ENCODE peak calls at places on chromosome 16, in five cellular contexts. A, N, R, J and Q are unnamed samples.

GRCh38 chr16:54347961-54348360 is 61.4 kb upstream of the IRX3 start:
- DNase-seq in R (no peak), A (no peak), J (no peak), N (no peak), Q (no peak)

GRCh38 chr16:55155815-55156214 is 168.2 kb upstream of the IRX6 start:
- DNase-seq in N (no peak), J (no peak), R (no peak), A (no peak), Q (no peak)

GRCh38 chr16:55543470-55543869 is 23.0 kb upstream of the CAPNS2 start:
- DNase-seq in J (no peak), N (no peak), A (peak; percentile 66), R (peak; percentile 66), Q (no peak)

GRCh38 chr16:85593503-85594195 is 19.5 kb upstream of the GSE1 start:
- DNase-seq in A (no peak), J (peak; percentile 78), N (no peak), R (no peak), Q (no peak)

GRCh38 chr16:1761751-1762150 is 9.6 kb downstream of the NME3 start:
- DNase-seq in N (no peak), R (no peak), J (no peak), A (no peak), Q (no peak)

GRCh38 chr16:65415460-65415859 is 293.6 kb upstream of the CDH11 start:
- DNase-seq in J (no peak), N (no peak), R (peak; percentile 28), A (peak; percentile 10), Q (no peak)

GRCh38 chr16:75263963-75264445 is 12.6 kb upstream of the BCAR1 start:
- DNase-seq in A (peak; percentile 75), N (no peak), J (no peak), R (no peak), Q (no peak)

GRCh38 chr16:67000384-67001158 is 12.2 kb downstream of the CES4A start:
- DNase-seq in A (peak; percentile 52), J (peak; percentile 72), N (no peak), R (no peak), Q (no peak)

GRCh38 chr16:30184430-30185140 is 1.2 kb downstream of the CORO1A start:
- DNase-seq in A (no peak), N (no peak), R (no peak), J (peak; percentile 10), Q (no peak)

GRCh38 chr16:78607022-78607421 is 507.6 kb downstream of the WWOX start:
- DNase-seq in J (no peak), A (no peak), N (no peak), R (no peak), Q (no peak)

GRCh38 chr16:29899516-29900101 is at the start of gene SEZ6L2:
- DNase-seq in J (peak; percentile 94), A (peak; percentile 95), N (peak; percentile 85), R (peak; percentile 87), Q (peak; percentile 76)

GRCh38 chr16:50310308-50311133 is 44.2 kb downstream of the ADCY7 start:
- DNase-seq in J (no peak), R (no peak), A (no peak), N (no peak), Q (no peak)

GRCh38 chr16:82194076-82194475 is 24.1 kb upstream of the MPHOSPH6 start:
- DNase-seq in N (no peak), J (no peak), R (no peak), A (no peak), Q (no peak)

GRCh38 chr16:71746442-71747046 is 22.0 kb upstream of the PHLPP2 start:
- DNase-seq in R (peak; percentile 10), A (peak; percentile 67), J (peak; percentile 47), N (peak; percentile 13), Q (no peak)

GRCh38 chr16:677306-678190 is 2.1 kb downstream of the RHBDL1 start:
- DNase-seq in J (no peak), A (no peak), R (no peak), N (no peak), Q (no peak)

GRCh38 chr16:48613061-48613957 is 3.3 kb upstream of the N4BP1 start:
- DNase-seq in A (peak; percentile 49), J (no peak), R (no peak), N (no peak), Q (no peak)

GRCh38 chr16:15856901-15857778 is at the start of gene MYH11:
- DNase-seq in A (peak; percentile 22), R (no peak), N (no peak), J (no peak), Q (no peak)

GRCh38 chr16:4765511-4766474 is 1.2 kb downstream of the ZNF500 start:
- DNase-seq in R (no peak), J (no peak), N (no peak), A (peak; percentile 17), Q (no peak)

DNA sequence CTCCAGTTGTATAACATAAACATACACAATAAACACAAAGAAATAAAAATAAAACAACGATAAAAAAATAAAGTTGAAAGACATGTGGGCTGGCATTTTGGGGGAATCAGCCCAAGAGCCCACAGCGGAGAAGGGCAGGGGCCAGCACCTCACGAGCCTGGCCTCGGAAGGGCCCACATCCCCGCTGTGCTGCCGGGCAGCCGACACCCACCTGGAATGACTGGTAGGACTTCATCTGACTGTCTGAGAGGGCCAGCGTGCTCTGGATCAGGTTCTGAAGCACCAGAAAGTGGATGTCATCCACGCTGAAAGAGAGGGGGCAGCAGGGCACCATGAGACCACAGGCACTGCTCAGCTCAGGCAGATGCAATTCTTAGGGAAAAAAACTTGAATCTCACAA is 73.5 kb downstream of the GTF3C1 start:
- DNase-seq in J (no peak), A (no peak), R (no peak), N (no peak), Q (no peak)
- H3K4me3 ChIP-seq in J (no peak overlapping the region), A (no peak overlapping the region), R (no peak overlapping the region), N (no peak overlapping the region), Q (no peak overlapping the region)

GRCh38 chr16:3389663-3390338 is 11.0 kb downstream of the ZSCAN32 start:
- DNase-seq in N (no peak), J (no peak), R (no peak), A (no peak), Q (no peak)
- H3K4me3 ChIP-seq in N (no peak overlapping the region), J (no peak overlapping the region), R (no peak overlapping the region), A (no peak overlapping the region), Q (no peak overlapping the region)

GRCh38 chr16:11670171-11671131 is 2.2 kb downstream of the SNN start:
- DNase-seq in R (no peak), N (no peak), A (peak; percentile 29), J (no peak), Q (no peak)
- H3K4me3 ChIP-seq in R (no peak overlapping the region), N (no peak overlapping the region), A (no peak overlapping the region), J (no peak overlapping the region), Q (no peak overlapping the region)

GRCh38 chr16:84084570-84085270 is 32.0 kb downstream of the MBTPS1 start:
- DNase-seq in R (peak; percentile 51), N (peak; percentile 67), J (peak; percentile 82), A (peak; percentile 71), Q (peak; percentile 57)
- H3K4me3 ChIP-seq in R (no peak overlapping the region), N (no peak overlapping the region), J (no peak overlapping the region), A (no peak overlapping the region), Q (no peak overlapping the region)

GRCh38 chr16:80369559-80369958 is 171.2 kb upstream of the DYNLRB2 start:
- DNase-seq in A (peak; percentile 78), R (peak; percentile 73), N (no peak), J (peak; percentile 12), Q (no peak)
- H3K4me3 ChIP-seq in A (no peak overlapping the region), R (no peak overlapping the region), N (no peak overlapping the region), J (no peak overlapping the region), Q (no peak overlapping the region)

GRCh38 chr16:89052824-89053724 is 40.6 kb upstream of the ACSF3 start:
- DNase-seq in J (peak; percentile 69), R (peak; percentile 17), A (peak; percentile 49), N (no peak), Q (no peak)
- H3K4me3 ChIP-seq in J (peak overlapping the region; percentile 20), R (peak overlapping the region; percentile 19), A (peak overlapping the region; percentile 56), N (no peak overlapping the region), Q (peak overlapping the region; percentile 43)

GRCh38 chr16:68790130-68790761 is 53.1 kb upstream of the TANGO6 start:
- DNase-seq in R (peak; percentile 69), N (no peak), A (peak; percentile 78), J (no peak), Q (no peak)
- H3K4me3 ChIP-seq in R (no peak overlapping the region), N (no peak overlapping the region), A (peak overlapping the region; percentile 33), J (no peak overlapping the region), Q (no peak overlapping the region)

DNA sequence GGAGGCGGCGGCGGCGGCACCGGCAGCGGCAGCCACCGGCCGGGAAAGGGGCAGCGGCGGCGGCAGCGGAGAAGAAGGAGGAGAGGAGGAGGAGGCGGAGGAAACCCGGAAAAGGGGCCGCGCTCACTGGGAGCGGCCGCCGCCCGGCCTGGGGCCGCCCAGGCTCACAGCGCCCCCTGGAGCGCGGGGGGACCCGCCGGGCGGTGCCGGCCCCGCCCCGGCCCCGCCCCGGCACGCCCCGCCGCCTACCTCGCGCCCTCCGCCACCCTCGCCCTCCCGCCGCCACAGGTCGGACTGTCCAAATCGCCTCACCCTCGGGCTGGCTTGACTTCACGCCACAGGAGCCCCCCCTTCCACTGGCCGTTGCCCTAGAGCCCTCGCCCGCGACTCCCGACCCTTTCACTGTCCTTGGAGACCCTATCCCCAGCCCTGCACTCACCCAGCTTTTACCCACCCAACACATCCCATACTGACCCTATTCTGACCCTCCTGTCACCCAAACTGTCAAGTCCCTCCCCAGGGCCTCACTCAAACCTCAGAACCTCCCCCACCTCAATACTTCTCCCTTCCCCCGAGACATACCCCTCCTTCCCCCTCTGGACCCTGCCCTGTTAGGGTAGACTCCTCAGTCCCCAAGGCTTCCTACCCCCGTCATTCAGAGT is at the start of gene CSNK2A2:
- DNase-seq in R (peak; percentile 32), J (peak; percentile 84), N (no peak), A (peak; percentile 86), Q (no peak)
- H3K4me3 ChIP-seq in R (peak within 1 kb of the TSS; percentile 53), J (peak within 1 kb of the TSS; percentile 64), N (peak within 1 kb of the TSS; percentile 81), A (peak within 1 kb of the TSS; percentile 95), Q (peak within 1 kb of the TSS; percentile 78)

DNA sequence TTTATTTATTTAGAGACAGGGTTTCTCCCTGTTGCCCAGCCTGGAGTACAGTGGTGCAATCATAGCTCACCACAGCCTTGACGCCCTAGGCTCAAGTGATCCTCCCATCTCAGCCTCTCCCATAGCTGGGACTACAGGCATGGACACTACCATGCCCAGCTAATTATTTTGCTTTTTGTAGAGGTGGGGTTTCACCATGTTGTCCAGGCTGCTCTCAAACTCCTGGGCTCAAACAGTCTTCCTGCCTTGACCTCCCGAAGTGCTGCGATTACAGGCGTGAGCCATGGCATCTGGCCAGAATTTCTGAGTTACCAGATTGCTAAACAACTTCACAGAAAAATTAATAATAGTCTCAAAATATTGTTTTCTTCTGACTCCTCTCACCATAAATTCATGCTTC is 21.7 kb downstream of the MOSMO start:
- DNase-seq in A (no peak), N (no peak), R (no peak), J (no peak), Q (no peak)
- H3K4me3 ChIP-seq in A (no peak overlapping the region), N (no peak overlapping the region), R (no peak overlapping the region), J (no peak overlapping the region), Q (no peak overlapping the region)